ENCODE peak calls at places on chromosomes 2 and 18, in eight cellular contexts. U is AG10803; I is T-helper 17 cell; P is SJSA1; L is K562; C is CD8-positive, alpha-beta T cell; A is activated T-cell treated with anti-CD3 and anti-CD28 coated beads for 1 hour; H is H9. G is an unnamed sample.

GRCh38 chr2:157876066-157876770 is at the start of gene ACVR1:
- DNase-seq in U (peak), I (peak), P (peak), L (peak), C (peak), A (peak), H (peak), G (peak)

GRCh38 chr2:137837830-137838229 is 126.4 kb upstream of the HNMT start:
- DNase-seq in U (peak), I (no peak), P (no peak), L (no peak), C (no peak), A (no peak), H (no peak), G (no peak)

GRCh38 chr2:104434363-104434792 is 419.5 kb upstream of the POU3F3 start:
- DNase-seq in U (no peak), I (no peak), P (no peak), L (no peak), C (no peak), A (no peak), H (peak), G (no peak)

GRCh38 chr2:238814815-238815214 is 33.1 kb upstream of the TWIST2 start:
- DNase-seq in U (no peak), I (no peak), P (no peak), L (no peak), C (no peak), A (no peak), H (peak), G (no peak)

GRCh38 chr18:28045176-28045810 is 131.6 kb downstream of the CDH2 start:
- DNase-seq in U (peak), I (no peak), P (peak), L (no peak), C (no peak), A (no peak), H (no peak), G (no peak)

GRCh38 chr2:168796583-168797285 is 5.7 kb upstream of the NOSTRIN start:
- DNase-seq in U (no peak), I (no peak), P (no peak), L (peak), C (no peak), A (no peak), H (no peak), G (no peak)

GRCh38 chr2:234681206-234681605 is 184.3 kb upstream of the ARL4C start:
- DNase-seq in U (no peak), I (no peak), P (no peak), L (no peak), C (no peak), A (no peak), H (no peak), G (no peak)

GRCh38 chr2:151506170-151506569 is 96.5 kb downstream of the RIF1 start:
- DNase-seq in U (no peak), I (no peak), P (no peak), L (no peak), C (no peak), A (no peak), H (no peak), G (no peak)

GRCh38 chr2:105539331-105539730 is 140.5 kb upstream of the FHL2 start:
- DNase-seq in U (no peak), I (no peak), P (no peak), L (no peak), C (no peak), A (no peak), H (no peak), G (no peak)

GRCh38 chr2:36547906-36548305 is 50.1 kb downstream of the FEZ2 start:
- DNase-seq in U (no peak), I (no peak), P (no peak), L (no peak), C (no peak), A (no peak), H (no peak), G (no peak)

GRCh38 chr2:194730266-194730665 is 926.8 kb upstream of the SLC39A10 start:
- DNase-seq in U (no peak), I (no peak), P (no peak), L (no peak), C (no peak), A (no peak), H (no peak), G (no peak)

GRCh38 chr2:204860249-204860648 is 315.0 kb downstream of the PARD3B start:
- DNase-seq in U (peak), I (no peak), P (no peak), L (no peak), C (no peak), A (no peak), H (no peak), G (no peak)

GRCh38 chr18:31648966-31649429 is 35.4 kb downstream of the B4GALT6 start:
- DNase-seq in U (peak), I (no peak), P (no peak), L (no peak), C (no peak), A (no peak), H (no peak), G (no peak)

GRCh38 chr18:63319383-63320040 is at the start of gene BCL2:
- DNase-seq in U (peak), I (no peak), P (peak), L (no peak), C (peak), A (peak), H (peak), G (peak)

GRCh38 chr2:191114403-191114886 is 36.3 kb downstream of the STAT4 start:
- DNase-seq in U (peak), I (no peak), P (no peak), L (no peak), C (no peak), A (no peak), H (no peak), G (no peak)

GRCh38 chr2:140895378-140895777 is 1235.4 kb downstream of the LRP1B start:
- DNase-seq in U (no peak), I (no peak), P (no peak), L (no peak), C (no peak), A (no peak), H (peak), G (no peak)

GRCh38 chr2:74373189-74373588 is 6.9 kb downstream of the DCTN1 start:
- DNase-seq in U (peak), I (no peak), P (no peak), L (peak), C (no peak), A (no peak), H (peak), G (no peak)

GRCh38 chr2:202361133-202361532 is 15.0 kb upstream of the BMPR2 start:
- DNase-seq in U (peak), I (no peak), P (no peak), L (no peak), C (no peak), A (no peak), H (no peak), G (no peak)

GRCh38 chr18:79682896-79683625 is 3.5 kb downstream of the CTDP1 start:
- DNase-seq in U (no peak), I (no peak), P (no peak), L (no peak), C (no peak), A (no peak), H (no peak), G (no peak)

GRCh38 chr2:180980943-180981898 is 816 bp downstream of the UBE2E3 start:
- DNase-seq in U (peak), I (no peak), P (peak), L (no peak), C (no peak), A (peak), H (no peak), G (peak)

GRCh38 chr2:195026261-195026660 is 630.8 kb upstream of the SLC39A10 start:
- DNase-seq in U (no peak), I (no peak), P (no peak), L (no peak), C (no peak), A (no peak), H (no peak), G (no peak)

GRCh38 chr2:32926708-32927084 is 20.1 kb upstream of the LTBP1 start:
- DNase-seq in U (peak), I (no peak), P (peak), L (no peak), C (no peak), A (no peak), H (peak), G (no peak)

GRCh38 chr18:8816805-8817204 is 111.4 kb downstream of the MTCL1 start:
- DNase-seq in U (peak), I (no peak), P (no peak), L (no peak), C (no peak), A (no peak), H (no peak), G (no peak)

GRCh38 chr2:18855027-18855426 is 265.7 kb upstream of the NT5C1B start:
- DNase-seq in U (peak), I (no peak), P (peak), L (no peak), C (no peak), A (no peak), H (no peak), G (no peak)

GRCh38 chr2:173210270-173211196 is 134.9 kb downstream of the MAP3K20 start:
- DNase-seq in U (peak), I (peak), P (peak), L (peak), C (peak), A (peak), H (peak), G (peak)

GRCh38 chr2:216683846-216684245 is 11.5 kb downstream of the IGFBP5 start:
- DNase-seq in U (peak), I (no peak), P (no peak), L (no peak), C (no peak), A (no peak), H (no peak), G (no peak)

GRCh38 chr18:76507830-76508381 is 12.9 kb upstream of the ZNF516 start:
- DNase-seq in U (no peak), I (no peak), P (no peak), L (no peak), C (no peak), A (no peak), H (no peak), G (no peak)

GRCh38 chr2:171409436-171409971 is 24.3 kb downstream of the METTL8 start:
- DNase-seq in U (no peak), I (no peak), P (peak), L (no peak), C (no peak), A (no peak), H (peak), G (no peak)

GRCh38 chr2:231563378-231563961 is 29.2 kb upstream of the TEX44 start:
- DNase-seq in U (peak), I (no peak), P (peak), L (peak), C (no peak), A (no peak), H (peak), G (peak)

GRCh38 chr2:179355881-179356280 is 91.2 kb upstream of the SESTD1 start:
- DNase-seq in U (peak), I (no peak), P (no peak), L (no peak), C (no peak), A (no peak), H (no peak), G (no peak)

GRCh38 chr2:102335871-102336366 is 19.7 kb upstream of the IL18R1 start:
- DNase-seq in U (no peak), I (no peak), P (no peak), L (peak), C (no peak), A (no peak), H (no peak), G (no peak)

GRCh38 chr2:217054791-217055190 is 194.9 kb upstream of the TNP1 start:
- DNase-seq in U (no peak), I (no peak), P (peak), L (no peak), C (no peak), A (no peak), H (no peak), G (no peak)